ENCODE peak calls at places on chromosome 1, in eight cellular contexts. One of them, this sample, is unnamed.

GRCh38 chr1:236608930-236609726 is 4.8 kb upstream of the HEATR1 start:
- DNase-seq in mammary epithelial cell: peak; percentile 38
- DNase-seq in foreskin fibroblast: peak; percentile 17
- DNase-seq in lower lobe of right lung: no peak
- DNase-seq in bronchial epithelial cell: peak; percentile 67
- DNase-seq in endothelial cell: peak; percentile 77
- DNase-seq in HFF-Myc: no peak
- DNase-seq in Caco-2: peak; percentile 74
- DNase-seq in this sample: no peak

GRCh38 chr1:176815621-176816020 is 348.9 kb downstream of the ASTN1 start:
- DNase-seq in mammary epithelial cell: no peak
- DNase-seq in foreskin fibroblast: no peak
- DNase-seq in lower lobe of right lung: no peak
- DNase-seq in bronchial epithelial cell: no peak
- DNase-seq in endothelial cell: no peak
- DNase-seq in HFF-Myc: no peak
- DNase-seq in Caco-2: no peak
- DNase-seq in this sample: no peak

GRCh38 chr1:233045591-233045990 is 95.2 kb downstream of the NTPCR start:
- DNase-seq in mammary epithelial cell: no peak
- DNase-seq in foreskin fibroblast: peak; percentile 2
- DNase-seq in lower lobe of right lung: no peak
- DNase-seq in bronchial epithelial cell: no peak
- DNase-seq in endothelial cell: no peak
- DNase-seq in HFF-Myc: no peak
- DNase-seq in Caco-2: no peak
- DNase-seq in this sample: no peak

GRCh38 chr1:200550367-200550766 is 70.2 kb downstream of the KIF14 start:
- DNase-seq in mammary epithelial cell: peak; percentile 66
- DNase-seq in foreskin fibroblast: no peak
- DNase-seq in lower lobe of right lung: no peak
- DNase-seq in bronchial epithelial cell: peak; percentile 87
- DNase-seq in endothelial cell: no peak
- DNase-seq in HFF-Myc: no peak
- DNase-seq in Caco-2: no peak
- DNase-seq in this sample: peak; percentile 40

GRCh38 chr1:200224315-200224714 is 185.5 kb downstream of the ZNF281 start:
- DNase-seq in mammary epithelial cell: peak; percentile 78
- DNase-seq in foreskin fibroblast: no peak
- DNase-seq in lower lobe of right lung: no peak
- DNase-seq in bronchial epithelial cell: peak; percentile 44
- DNase-seq in endothelial cell: no peak
- DNase-seq in HFF-Myc: no peak
- DNase-seq in Caco-2: no peak
- DNase-seq in this sample: no peak

GRCh38 chr1:69911301-69911801 is 294.0 kb downstream of the LRRC40 start:
- DNase-seq in mammary epithelial cell: peak; percentile 60
- DNase-seq in foreskin fibroblast: peak; percentile 71
- DNase-seq in lower lobe of right lung: no peak
- DNase-seq in bronchial epithelial cell: peak; percentile 4
- DNase-seq in endothelial cell: no peak
- DNase-seq in HFF-Myc: no peak
- DNase-seq in Caco-2: no peak
- DNase-seq in this sample: peak; percentile 27

GRCh38 chr1:18191037-18191867 is 83.7 kb downstream of the IGSF21 start:
- DNase-seq in mammary epithelial cell: no peak
- DNase-seq in foreskin fibroblast: no peak
- DNase-seq in lower lobe of right lung: no peak
- DNase-seq in bronchial epithelial cell: no peak
- DNase-seq in endothelial cell: no peak
- DNase-seq in HFF-Myc: no peak
- DNase-seq in Caco-2: no peak
- DNase-seq in this sample: no peak

GRCh38 chr1:33876970-33877680 is 13.2 kb downstream of the HMGB4 start:
- DNase-seq in mammary epithelial cell: no peak
- DNase-seq in foreskin fibroblast: peak; percentile 57
- DNase-seq in lower lobe of right lung: no peak
- DNase-seq in bronchial epithelial cell: peak; percentile 35
- DNase-seq in endothelial cell: no peak
- DNase-seq in HFF-Myc: peak; percentile 68
- DNase-seq in Caco-2: no peak
- DNase-seq in this sample: no peak

GRCh38 chr1:183195146-183195571 is 9.1 kb downstream of the LAMC2 start:
- DNase-seq in mammary epithelial cell: peak; percentile 80
- DNase-seq in foreskin fibroblast: peak; percentile 45
- DNase-seq in lower lobe of right lung: no peak
- DNase-seq in bronchial epithelial cell: peak; percentile 81
- DNase-seq in endothelial cell: no peak
- DNase-seq in HFF-Myc: no peak
- DNase-seq in Caco-2: peak; percentile 66
- DNase-seq in this sample: peak; percentile 65

GRCh38 chr1:166925791-166926483 is 49.4 kb downstream of the ILDR2 start:
- DNase-seq in mammary epithelial cell: no peak
- DNase-seq in foreskin fibroblast: no peak
- DNase-seq in lower lobe of right lung: no peak
- DNase-seq in bronchial epithelial cell: peak; percentile 11
- DNase-seq in endothelial cell: no peak
- DNase-seq in HFF-Myc: no peak
- DNase-seq in Caco-2: no peak
- DNase-seq in this sample: no peak

GRCh38 chr1:202561726-202562442 is 148.4 kb downstream of the SYT2 start:
- DNase-seq in mammary epithelial cell: no peak
- DNase-seq in foreskin fibroblast: no peak
- DNase-seq in lower lobe of right lung: no peak
- DNase-seq in bronchial epithelial cell: no peak
- DNase-seq in endothelial cell: no peak
- DNase-seq in HFF-Myc: no peak
- DNase-seq in Caco-2: no peak
- DNase-seq in this sample: no peak
- TF ChIP-seq CTCF in mammary epithelial cell: peak; percentile 23
- TF ChIP-seq CTCF in foreskin fibroblast: no peak
- TF ChIP-seq CTCF in lower lobe of right lung: no peak
- TF ChIP-seq CTCF in bronchial epithelial cell: no peak
- TF ChIP-seq CTCF in endothelial cell: no peak
- TF ChIP-seq CTCF in HFF-Myc: no peak
- TF ChIP-seq CTCF in Caco-2: no peak
- TF ChIP-seq CTCF in this sample: peak; percentile 44

GRCh38 chr1:234606731-234607090 is 3.3 kb downstream of the IRF2BP2 start:
- DNase-seq in mammary epithelial cell: no peak
- DNase-seq in foreskin fibroblast: no peak
- DNase-seq in lower lobe of right lung: no peak
- DNase-seq in bronchial epithelial cell: no peak
- DNase-seq in endothelial cell: no peak
- DNase-seq in HFF-Myc: no peak
- DNase-seq in Caco-2: no peak
- DNase-seq in this sample: no peak

GRCh38 chr1:234608720-234609527 is 1.1 kb downstream of the IRF2BP2 start:
- DNase-seq in mammary epithelial cell: peak; percentile 36
- DNase-seq in foreskin fibroblast: no peak
- DNase-seq in lower lobe of right lung: peak; percentile 75
- DNase-seq in bronchial epithelial cell: no peak
- DNase-seq in endothelial cell: peak; percentile 56
- DNase-seq in HFF-Myc: no peak
- DNase-seq in Caco-2: peak; percentile 59
- DNase-seq in this sample: no peak

GRCh38 chr1:234609528-234610042 is 393 bp downstream of the IRF2BP2 start:
- DNase-seq in mammary epithelial cell: no peak
- DNase-seq in foreskin fibroblast: no peak
- DNase-seq in lower lobe of right lung: peak; percentile 54
- DNase-seq in bronchial epithelial cell: no peak
- DNase-seq in endothelial cell: peak; percentile 15
- DNase-seq in HFF-Myc: no peak
- DNase-seq in Caco-2: no peak
- DNase-seq in this sample: no peak

GRCh38 chr1:234607091-234608025 is 2.6 kb downstream of the IRF2BP2 start:
- DNase-seq in mammary epithelial cell: peak; percentile 43
- DNase-seq in foreskin fibroblast: no peak
- DNase-seq in lower lobe of right lung: peak; percentile 62
- DNase-seq in bronchial epithelial cell: no peak
- DNase-seq in endothelial cell: peak; percentile 31
- DNase-seq in HFF-Myc: no peak
- DNase-seq in Caco-2: peak; percentile 59
- DNase-seq in this sample: peak; percentile 39

GRCh38 chr1:234608026-234608719 is 1.8 kb downstream of the IRF2BP2 start:
- DNase-seq in mammary epithelial cell: peak; percentile 93
- DNase-seq in foreskin fibroblast: peak; percentile 87
- DNase-seq in lower lobe of right lung: peak; percentile 85
- DNase-seq in bronchial epithelial cell: peak; percentile 92
- DNase-seq in endothelial cell: peak; percentile 43
- DNase-seq in HFF-Myc: peak; percentile 86
- DNase-seq in Caco-2: peak; percentile 80
- DNase-seq in this sample: peak; percentile 88
- TF ChIP-seq CTCF in mammary epithelial cell: no peak
- TF ChIP-seq CTCF in foreskin fibroblast: no peak
- TF ChIP-seq CTCF in lower lobe of right lung: peak; percentile 10
- TF ChIP-seq CTCF in bronchial epithelial cell: no peak
- TF ChIP-seq CTCF in endothelial cell: no peak
- TF ChIP-seq CTCF in HFF-Myc: no peak
- TF ChIP-seq CTCF in Caco-2: no peak
- TF ChIP-seq CTCF in this sample: peak; percentile 3

GRCh38 chr1:53470155-53470554 is 11.0 kb downstream of the DMRTB1 start:
- DNase-seq in mammary epithelial cell: peak; percentile 17
- DNase-seq in foreskin fibroblast: peak; percentile 16
- DNase-seq in lower lobe of right lung: peak; percentile 66
- DNase-seq in bronchial epithelial cell: peak; percentile 51
- DNase-seq in endothelial cell: peak; percentile 98
- DNase-seq in HFF-Myc: no peak
- DNase-seq in Caco-2: no peak
- DNase-seq in this sample: peak; percentile 34
- TF ChIP-seq CTCF in mammary epithelial cell: peak; percentile 41
- TF ChIP-seq CTCF in foreskin fibroblast: peak; percentile 41
- TF ChIP-seq CTCF in lower lobe of right lung: peak; percentile 55
- TF ChIP-seq CTCF in bronchial epithelial cell: peak; percentile 72
- TF ChIP-seq CTCF in endothelial cell: peak; percentile 96
- TF ChIP-seq CTCF in HFF-Myc: peak; percentile 50
- TF ChIP-seq CTCF in Caco-2: no peak
- TF ChIP-seq CTCF in this sample: peak; percentile 87

GRCh38 chr1:32179443-32180185 is at the start of gene TXLNA:
- DNase-seq in mammary epithelial cell: peak; percentile 86
- DNase-seq in foreskin fibroblast: peak; percentile 91
- DNase-seq in lower lobe of right lung: peak; percentile 97
- DNase-seq in bronchial epithelial cell: peak; percentile 76
- DNase-seq in endothelial cell: peak; percentile 89
- DNase-seq in HFF-Myc: no peak
- DNase-seq in Caco-2: peak; percentile 91
- DNase-seq in this sample: peak; percentile 75
- TF ChIP-seq CTCF in mammary epithelial cell: no peak
- TF ChIP-seq CTCF in foreskin fibroblast: no peak
- TF ChIP-seq CTCF in lower lobe of right lung: peak; percentile 15
- TF ChIP-seq CTCF in bronchial epithelial cell: no peak
- TF ChIP-seq CTCF in endothelial cell: no peak
- TF ChIP-seq CTCF in HFF-Myc: peak; percentile 6
- TF ChIP-seq CTCF in Caco-2: no peak
- TF ChIP-seq CTCF in this sample: peak; percentile 8

GRCh38 chr1:189682591-189682990 is 795.1 kb downstream of the BRINP3 start:
- DNase-seq in mammary epithelial cell: no peak
- DNase-seq in foreskin fibroblast: no peak
- DNase-seq in lower lobe of right lung: no peak
- DNase-seq in bronchial epithelial cell: no peak
- DNase-seq in endothelial cell: no peak
- DNase-seq in HFF-Myc: no peak
- DNase-seq in Caco-2: no peak
- DNase-seq in this sample: no peak

GRCh38 chr1:189681252-189681919 is 796.3 kb downstream of the BRINP3 start:
- DNase-seq in mammary epithelial cell: no peak
- DNase-seq in foreskin fibroblast: no peak
- DNase-seq in lower lobe of right lung: no peak
- DNase-seq in bronchial epithelial cell: no peak
- DNase-seq in endothelial cell: no peak
- DNase-seq in HFF-Myc: no peak
- DNase-seq in Caco-2: no peak
- DNase-seq in this sample: no peak

GRCh38 chr1:189673223-189673622 is 804.4 kb downstream of the BRINP3 start:
- DNase-seq in mammary epithelial cell: no peak
- DNase-seq in foreskin fibroblast: no peak
- DNase-seq in lower lobe of right lung: no peak
- DNase-seq in bronchial epithelial cell: no peak
- DNase-seq in endothelial cell: no peak
- DNase-seq in HFF-Myc: no peak
- DNase-seq in Caco-2: no peak
- DNase-seq in this sample: no peak

DNA sequence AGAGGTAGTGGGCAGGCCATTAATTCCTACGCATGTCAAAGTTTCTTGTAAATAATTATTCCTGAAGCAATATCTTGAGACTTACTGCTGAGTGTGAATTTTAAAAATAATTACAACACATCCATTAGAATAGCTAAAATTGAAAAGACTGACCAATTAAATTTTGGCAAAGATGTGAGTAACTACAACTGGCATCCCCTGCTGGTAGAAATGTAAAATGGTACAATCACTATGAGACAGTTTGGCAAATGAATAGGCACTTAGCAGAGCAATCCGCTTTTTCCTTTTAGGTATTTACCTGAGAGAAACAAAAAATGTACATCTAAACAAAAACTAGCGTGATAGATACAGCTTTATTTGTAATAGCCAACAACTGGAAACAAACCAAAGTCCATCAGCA is 798.9 kb downstream of the BRINP3 start:
- DNase-seq in mammary epithelial cell: no peak
- DNase-seq in foreskin fibroblast: no peak
- DNase-seq in lower lobe of right lung: no peak
- DNase-seq in bronchial epithelial cell: no peak
- DNase-seq in endothelial cell: no peak
- DNase-seq in HFF-Myc: no peak
- DNase-seq in Caco-2: no peak
- DNase-seq in this sample: no peak
- TF ChIP-seq CTCF in mammary epithelial cell: peak; percentile 77
- TF ChIP-seq CTCF in foreskin fibroblast: no peak
- TF ChIP-seq CTCF in lower lobe of right lung: no peak
- TF ChIP-seq CTCF in bronchial epithelial cell: peak; percentile 43
- TF ChIP-seq CTCF in endothelial cell: peak; percentile 49
- TF ChIP-seq CTCF in HFF-Myc: no peak
- TF ChIP-seq CTCF in Caco-2: peak; percentile 42
- TF ChIP-seq CTCF in this sample: peak; percentile 37

GRCh38 chr1:164953815-164954214 is 394.8 kb downstream of the PBX1 start:
- DNase-seq in mammary epithelial cell: no peak
- DNase-seq in foreskin fibroblast: no peak
- DNase-seq in lower lobe of right lung: no peak
- DNase-seq in bronchial epithelial cell: no peak
- DNase-seq in endothelial cell: no peak
- DNase-seq in HFF-Myc: no peak
- DNase-seq in Caco-2: no peak
- DNase-seq in this sample: no peak

GRCh38 chr1:164950453-164951052 is 391.6 kb downstream of the PBX1 start:
- DNase-seq in mammary epithelial cell: peak; percentile 5
- DNase-seq in foreskin fibroblast: no peak
- DNase-seq in lower lobe of right lung: no peak
- DNase-seq in bronchial epithelial cell: peak; percentile 17
- DNase-seq in endothelial cell: no peak
- DNase-seq in HFF-Myc: no peak
- DNase-seq in Caco-2: no peak
- DNase-seq in this sample: no peak

GRCh38 chr1:164953095-164953494 is 394.1 kb downstream of the PBX1 start:
- DNase-seq in mammary epithelial cell: no peak
- DNase-seq in foreskin fibroblast: no peak
- DNase-seq in lower lobe of right lung: no peak
- DNase-seq in bronchial epithelial cell: no peak
- DNase-seq in endothelial cell: no peak
- DNase-seq in HFF-Myc: no peak
- DNase-seq in Caco-2: no peak
- DNase-seq in this sample: no peak

GRCh38 chr1:164948101-164948500 is 389.1 kb downstream of the PBX1 start:
- DNase-seq in mammary epithelial cell: no peak
- DNase-seq in foreskin fibroblast: no peak
- DNase-seq in lower lobe of right lung: no peak
- DNase-seq in bronchial epithelial cell: no peak
- DNase-seq in endothelial cell: no peak
- DNase-seq in HFF-Myc: no peak
- DNase-seq in Caco-2: no peak
- DNase-seq in this sample: no peak

GRCh38 chr1:164949758-164950452 is 390.9 kb downstream of the PBX1 start:
- DNase-seq in mammary epithelial cell: no peak
- DNase-seq in foreskin fibroblast: no peak
- DNase-seq in lower lobe of right lung: no peak
- DNase-seq in bronchial epithelial cell: no peak
- DNase-seq in endothelial cell: no peak
- DNase-seq in HFF-Myc: no peak
- DNase-seq in Caco-2: no peak
- DNase-seq in this sample: no peak
- TF ChIP-seq CTCF in mammary epithelial cell: no peak
- TF ChIP-seq CTCF in foreskin fibroblast: no peak
- TF ChIP-seq CTCF in lower lobe of right lung: no peak
- TF ChIP-seq CTCF in bronchial epithelial cell: no peak
- TF ChIP-seq CTCF in endothelial cell: no peak
- TF ChIP-seq CTCF in HFF-Myc: no peak
- TF ChIP-seq CTCF in Caco-2: no peak
- TF ChIP-seq CTCF in this sample: no peak